ENCODE peak calls at places on chromosomes 1 and 21, in six cellular contexts. M is neural crest cell, O is foreskin fibroblast, X is A549, D is fibroblast of pulmonary artery, P is GM12865. N is an unnamed sample.

GRCh38 chr1:234928642-234929041 is 200.0 kb downstream of the TOMM20 start:
- DNase-seq in M (no peak), O (no peak), X (no peak), D (no peak), P (no peak), N (no peak)

GRCh38 chr21:46096596-46096981 is 1.3 kb upstream of the COL6A2 start:
- DNase-seq in M (no peak), O (no peak), X (no peak), D (no peak), P (no peak), N (no peak)

GRCh38 chr21:42460391-42461184 is 35.4 kb downstream of the RSPH1 start:
- DNase-seq in M (no peak), O (no peak), X (no peak), D (no peak), P (peak; percentile 87), N (peak; percentile 56)

GRCh38 chr1:7261490-7261889 is 476.2 kb downstream of the CAMTA1 start:
- DNase-seq in M (no peak), O (no peak), X (no peak), D (no peak), P (no peak), N (no peak)

GRCh38 chr1:192170196-192170984 is 12.1 kb downstream of the RGS18 start:
- DNase-seq in M (no peak), O (no peak), X (no peak), D (no peak), P (no peak), N (no peak)

GRCh38 chr1:233448290-233448689 is 120.8 kb downstream of the MAP3K21 start:
- DNase-seq in M (no peak), O (no peak), X (no peak), D (no peak), P (no peak), N (no peak)

GRCh38 chr1:59444520-59444919 is 147.6 kb downstream of the FGGY start:
- DNase-seq in M (no peak), O (no peak), X (no peak), D (no peak), P (no peak), N (no peak)

GRCh38 chr21:38839370-38839681 is 33.6 kb downstream of the ETS2 start:
- DNase-seq in M (no peak), O (no peak), X (no peak), D (no peak), P (no peak), N (no peak)

GRCh38 chr1:10528066-10529014 is 53.6 kb downstream of the PEX14 start:
- DNase-seq in M (no peak), O (peak; percentile 82), X (peak; percentile 49), D (peak; percentile 83), P (no peak), N (no peak)

GRCh38 chr1:53330819-53331218 is 2.9 kb upstream of the LRP8 start:
- DNase-seq in M (no peak), O (no peak), X (no peak), D (no peak), P (no peak), N (no peak)

GRCh38 chr1:203351037-203351625 is at the start of gene FMOD:
- DNase-seq in M (no peak), O (peak; percentile 43), X (no peak), D (peak; percentile 76), P (peak; percentile 18), N (no peak)

GRCh38 chr1:55526716-55527115 is 311.6 kb upstream of the USP24 start:
- DNase-seq in M (no peak), O (no peak), X (no peak), D (no peak), P (no peak), N (no peak)

GRCh38 chr1:66576645-66577044 is 42.7 kb downstream of the SGIP1 start:
- DNase-seq in M (no peak), O (peak; percentile 64), X (no peak), D (peak; percentile 33), P (no peak), N (no peak)

GRCh38 chr1:220516722-220517042 is 11.3 kb upstream of the MARK1 start:
- DNase-seq in M (no peak), O (no peak), X (no peak), D (no peak), P (no peak), N (no peak)

GRCh38 chr1:39363267-39363666 is 128.2 kb upstream of the BMP8A start:
- DNase-seq in M (no peak), O (no peak), X (no peak), D (no peak), P (no peak), N (no peak)

DNA sequence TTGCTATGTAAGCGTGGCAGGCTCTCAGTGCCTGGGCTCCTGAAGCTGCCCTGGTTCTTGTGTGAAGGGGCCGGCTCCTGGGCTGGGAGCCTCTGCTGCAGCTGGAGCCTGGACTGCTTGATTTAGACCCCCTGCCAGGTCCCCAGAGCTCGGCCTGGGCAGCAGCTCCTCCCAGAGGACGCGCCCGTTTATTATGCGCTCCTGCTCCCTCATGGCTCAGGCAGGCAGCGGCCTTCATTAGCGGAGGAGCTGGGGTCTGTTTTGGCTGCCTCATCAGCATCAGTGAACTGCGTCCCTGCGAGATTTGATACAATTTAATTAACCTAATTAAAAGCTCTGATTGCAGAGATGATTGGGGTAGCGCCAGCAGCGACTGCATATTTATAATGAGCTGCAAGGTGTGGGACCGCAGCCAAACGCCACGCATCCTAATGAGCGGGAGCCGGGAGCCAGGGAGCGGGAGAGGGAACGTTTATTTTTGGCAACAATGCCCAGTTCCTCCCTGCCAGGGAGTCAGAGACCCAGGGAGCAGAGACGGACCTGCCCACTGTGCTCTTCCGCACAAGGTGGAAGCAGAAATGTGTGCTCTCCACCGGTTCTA is 16.6 kb downstream of the UTP11 start:
- DNase-seq in M (no peak), O (peak; percentile 61), X (no peak), D (peak; percentile 38), P (no peak), N (peak; percentile 15)
- TF ChIP-seq CTCF in M (no peak), O (no peak), X (no peak), D (peak; percentile 1), P (no peak), N (no peak)

DNA sequence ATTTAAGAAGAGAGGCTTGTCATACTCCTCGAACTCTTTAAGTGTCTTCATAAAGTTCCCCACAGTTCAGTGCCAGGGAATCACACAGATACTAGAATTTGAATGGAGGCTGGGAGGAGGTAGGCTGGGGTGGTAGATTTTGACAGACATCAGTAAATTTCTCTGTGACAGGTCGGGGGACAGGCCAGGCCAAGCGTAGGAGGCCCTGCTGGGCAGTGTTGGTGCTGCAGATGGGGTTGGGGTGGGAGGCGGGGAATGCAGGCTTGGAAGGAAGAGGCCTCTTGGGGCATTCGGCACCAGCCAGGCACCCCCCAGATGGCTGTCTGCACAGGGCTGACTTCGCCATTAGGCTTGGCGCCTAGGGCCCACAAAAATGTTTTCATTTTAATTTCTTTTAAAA is 84.0 kb downstream of the MAN1C1 start:
- DNase-seq in M (peak; percentile 28), O (peak; percentile 35), X (peak; percentile 31), D (no peak), P (no peak), N (no peak)
- TF ChIP-seq CTCF in M (peak; percentile 52), O (peak; percentile 8), X (no peak), D (peak; percentile 12), P (no peak), N (no peak)

GRCh38 chr21:15240846-15241245 is 176.0 kb upstream of the NRIP1 start:
- DNase-seq in M (no peak), O (peak; percentile 11), X (no peak), D (peak; percentile 36), P (no peak), N (no peak)

GRCh38 chr21:15242906-15243305 is 178.1 kb upstream of the NRIP1 start:
- DNase-seq in M (no peak), O (no peak), X (no peak), D (no peak), P (no peak), N (no peak)

GRCh38 chr21:15247613-15248012 is 182.8 kb upstream of the NRIP1 start:
- DNase-seq in M (no peak), O (peak; percentile 10), X (no peak), D (no peak), P (no peak), N (no peak)

GRCh38 chr21:15243356-15243755 is 178.6 kb upstream of the NRIP1 start:
- DNase-seq in M (no peak), O (no peak), X (no peak), D (no peak), P (no peak), N (no peak)

GRCh38 chr21:15241997-15242767 is 177.4 kb upstream of the NRIP1 start:
- DNase-seq in M (no peak), O (no peak), X (no peak), D (no peak), P (no peak), N (no peak)
- TF ChIP-seq CTCF in M (no peak), O (no peak), X (no peak), D (no peak), P (no peak), N (no peak)

DNA sequence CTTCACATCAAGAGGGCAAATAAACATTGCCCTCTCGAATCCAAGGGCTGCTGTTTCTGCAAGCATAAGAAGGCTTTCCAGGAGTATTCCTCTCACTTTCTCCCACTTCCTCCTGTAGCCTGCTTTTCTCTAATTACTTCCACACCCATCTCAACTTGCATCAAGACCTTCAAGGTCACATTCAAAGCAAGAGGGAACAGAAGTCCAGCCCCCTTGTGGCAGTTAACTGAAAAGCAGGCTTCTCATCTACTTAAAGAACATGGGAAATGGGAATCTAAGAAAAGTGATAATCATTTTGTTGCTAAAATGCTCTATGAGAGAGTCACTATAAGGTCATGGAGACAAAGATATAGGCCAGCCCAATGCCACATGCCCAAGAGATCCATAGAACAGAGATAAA is 874.4 kb downstream of the KCNT2 start:
- DNase-seq in M (no peak), O (peak; percentile 34), X (no peak), D (peak; percentile 13), P (peak; percentile 41), N (no peak)
- TF ChIP-seq CTCF in M (peak; percentile 56), O (peak; percentile 31), X (peak; percentile 25), D (peak; percentile 36), P (peak; percentile 46), N (peak; percentile 44)

GRCh38 chr1:69791311-69791710 is 223.6 kb downstream of the LRRC7 start:
- DNase-seq in M (no peak), O (peak; percentile 5), X (no peak), D (peak; percentile 17), P (no peak), N (no peak)
- TF ChIP-seq CTCF in M (no peak), O (no peak), X (no peak), D (no peak), P (no peak), N (no peak)

DNA sequence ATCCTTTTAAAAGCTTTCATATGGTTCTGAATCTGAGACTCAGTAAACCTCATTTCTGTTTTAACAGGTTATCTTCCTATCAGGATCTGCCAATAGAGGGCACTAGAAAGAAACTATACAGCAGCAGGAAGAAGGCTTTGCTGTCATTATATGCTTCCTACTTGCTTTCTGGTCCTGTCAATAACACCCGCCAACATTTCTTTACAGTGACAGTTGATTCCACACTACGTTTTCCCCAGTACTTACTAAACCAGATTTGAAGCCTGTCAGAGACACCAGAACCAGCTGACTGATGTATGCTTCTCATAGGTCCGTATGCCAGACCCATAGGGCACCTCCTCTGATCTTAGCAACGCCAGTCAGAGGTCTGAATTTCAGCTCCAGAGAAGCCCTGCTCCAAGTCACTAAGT is 341.0 kb upstream of the NEGR1 start:
- DNase-seq in M (peak; percentile 1), O (peak; percentile 62), X (no peak), D (peak; percentile 62), P (peak; percentile 56), N (peak; percentile 24)
- TF ChIP-seq CTCF in M (peak; percentile 78), O (peak; percentile 64), X (no peak), D (peak; percentile 75), P (peak; percentile 61), N (peak; percentile 61)